ENCODE peak calls at places on chromosomes 7 and 10, in four cellular contexts. One of them, this sample, is unnamed.

GRCh38 chr10:91410638-91411367 is 659 bp downstream of the HECTD2 start:
- DNase-seq in thoracic aorta: no peak
- DNase-seq in endodermal cell: no peak
- DNase-seq in CD8-positive, alpha-beta T cell: no peak
- DNase-seq in this sample: no peak

GRCh38 chr10:101467286-101467770 is 113.4 kb downstream of the BTRC start:
- DNase-seq in thoracic aorta: no peak
- DNase-seq in endodermal cell: peak
- DNase-seq in CD8-positive, alpha-beta T cell: no peak
- DNase-seq in this sample: no peak

GRCh38 chr10:7819126-7819470 is 793 bp downstream of the TAF3 start:
- DNase-seq in thoracic aorta: no peak
- DNase-seq in endodermal cell: peak
- DNase-seq in CD8-positive, alpha-beta T cell: no peak
- DNase-seq in this sample: peak

GRCh38 chr10:33337335-33337854 is 2.9 kb upstream of the NRP1 start:
- DNase-seq in thoracic aorta: no peak
- DNase-seq in endodermal cell: peak
- DNase-seq in CD8-positive, alpha-beta T cell: no peak
- DNase-seq in this sample: peak

GRCh38 chr7:2627258-2628136 is 4.3 kb upstream of the TTYH3 start:
- DNase-seq in thoracic aorta: no peak
- DNase-seq in endodermal cell: no peak
- DNase-seq in CD8-positive, alpha-beta T cell: no peak
- DNase-seq in this sample: no peak

GRCh38 chr7:280461-280860 is 9.5 kb upstream of the FOXL3 start:
- DNase-seq in thoracic aorta: no peak
- DNase-seq in endodermal cell: no peak
- DNase-seq in CD8-positive, alpha-beta T cell: no peak
- DNase-seq in this sample: no peak

GRCh38 chr7:141275350-141275749 is 201.5 kb downstream of the TMEM178B start:
- DNase-seq in thoracic aorta: no peak
- DNase-seq in endodermal cell: peak
- DNase-seq in CD8-positive, alpha-beta T cell: no peak
- DNase-seq in this sample: no peak

GRCh38 chr7:127880454-127880853 is 150.8 kb downstream of the LRRC4 start:
- DNase-seq in thoracic aorta: no peak
- DNase-seq in endodermal cell: no peak
- DNase-seq in CD8-positive, alpha-beta T cell: no peak
- DNase-seq in this sample: no peak

GRCh38 chr7:74483402-74484336 is 30.0 kb downstream of the GTF2IRD1 start:
- DNase-seq in thoracic aorta: no peak
- DNase-seq in endodermal cell: no peak
- DNase-seq in CD8-positive, alpha-beta T cell: no peak
- DNase-seq in this sample: no peak

GRCh38 chr7:41097501-41097900 is 605.4 kb downstream of the INHBA start:
- DNase-seq in thoracic aorta: no peak
- DNase-seq in endodermal cell: no peak
- DNase-seq in CD8-positive, alpha-beta T cell: no peak
- DNase-seq in this sample: no peak

GRCh38 chr7:30312186-30312585 is 27.8 kb downstream of the ZNRF2 start:
- DNase-seq in thoracic aorta: no peak
- DNase-seq in endodermal cell: no peak
- DNase-seq in CD8-positive, alpha-beta T cell: no peak
- DNase-seq in this sample: no peak

GRCh38 chr10:62233494-62234283 is 35.0 kb downstream of the RTKN2 start:
- DNase-seq in thoracic aorta: no peak
- DNase-seq in endodermal cell: no peak
- DNase-seq in CD8-positive, alpha-beta T cell: no peak
- DNase-seq in this sample: no peak

GRCh38 chr10:130378556-130379400 is 242.6 kb downstream of the GLRX3 start:
- DNase-seq in thoracic aorta: no peak
- DNase-seq in endodermal cell: peak
- DNase-seq in CD8-positive, alpha-beta T cell: no peak
- DNase-seq in this sample: no peak
- TF ChIP-seq CTCF in thoracic aorta: no peak
- TF ChIP-seq CTCF in endodermal cell: peak
- TF ChIP-seq CTCF in CD8-positive, alpha-beta T cell: no peak
- TF ChIP-seq CTCF in this sample: peak

GRCh38 chr10:46787321-46787615 is 124.0 kb upstream of the PTPN20 start:
- DNase-seq in thoracic aorta: no peak
- DNase-seq in endodermal cell: no peak
- DNase-seq in CD8-positive, alpha-beta T cell: peak
- DNase-seq in this sample: no peak
- TF ChIP-seq CTCF in thoracic aorta: no peak
- TF ChIP-seq CTCF in endodermal cell: no peak
- TF ChIP-seq CTCF in CD8-positive, alpha-beta T cell: no peak
- TF ChIP-seq CTCF in this sample: no peak

DNA sequence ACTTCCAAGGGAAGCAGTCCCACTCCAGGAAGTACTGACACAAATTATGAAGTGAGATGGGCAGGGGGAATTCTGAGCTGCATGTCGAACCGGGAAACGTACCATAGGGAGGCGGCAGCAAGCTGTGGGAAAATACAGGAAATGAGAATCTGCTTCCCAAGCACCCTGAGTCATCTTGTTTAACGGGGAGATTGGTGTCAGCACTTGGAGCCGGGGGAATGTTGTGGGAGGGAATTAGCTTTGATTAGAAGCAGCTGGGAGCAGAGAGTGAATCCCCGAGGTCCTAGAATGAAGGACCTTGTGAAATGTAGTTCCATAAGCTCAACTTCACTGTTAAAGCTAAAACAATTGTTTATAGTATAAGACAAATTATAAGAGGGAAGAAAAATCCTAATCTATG is 141.4 kb upstream of the PRKCQ start:
- DNase-seq in thoracic aorta: no peak
- DNase-seq in endodermal cell: no peak
- DNase-seq in CD8-positive, alpha-beta T cell: no peak
- DNase-seq in this sample: no peak
- TF ChIP-seq CTCF in thoracic aorta: no peak
- TF ChIP-seq CTCF in endodermal cell: no peak
- TF ChIP-seq CTCF in CD8-positive, alpha-beta T cell: no peak
- TF ChIP-seq CTCF in this sample: no peak

DNA sequence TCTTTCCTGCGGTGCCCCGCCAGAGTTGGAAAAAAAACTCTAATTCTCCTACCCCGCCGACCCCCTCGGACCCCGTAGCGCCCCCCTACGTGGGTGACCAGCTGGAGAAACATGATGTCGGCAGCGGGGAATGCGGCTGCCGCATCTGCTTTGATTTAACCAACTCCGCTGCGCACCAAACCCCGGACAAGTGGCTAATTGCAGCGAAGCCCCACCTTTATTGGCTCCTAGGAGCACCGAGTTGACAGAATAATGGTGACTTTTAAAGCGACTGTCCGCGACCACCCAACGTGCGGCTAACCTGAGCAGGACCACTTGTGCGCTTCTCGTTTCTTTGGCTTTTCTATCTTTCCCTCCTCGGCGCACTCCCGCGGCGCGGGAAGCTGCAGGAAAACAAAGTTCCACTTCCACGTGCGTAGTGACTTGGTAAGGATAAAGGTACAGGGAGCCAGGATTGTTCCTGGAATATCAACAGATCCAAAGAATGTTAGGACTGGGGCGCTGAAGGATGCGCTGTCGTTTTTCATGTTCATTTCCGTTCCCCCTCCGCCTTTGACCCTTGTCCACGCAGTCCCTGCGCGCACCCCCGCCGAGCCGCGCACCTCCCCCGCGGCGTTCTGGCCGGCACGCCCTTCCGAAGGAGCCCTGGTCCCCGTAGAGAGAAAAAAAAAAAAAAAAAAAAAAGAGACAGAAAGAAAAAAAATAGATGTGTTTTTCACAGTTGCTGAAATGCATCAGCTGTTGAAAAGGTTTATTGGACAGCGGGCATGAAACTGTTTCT is 1.4 kb downstream of the WNT16 start:
- DNase-seq in thoracic aorta: no peak
- DNase-seq in endodermal cell: peak
- DNase-seq in CD8-positive, alpha-beta T cell: no peak
- DNase-seq in this sample: peak
- TF ChIP-seq CTCF in thoracic aorta: no peak
- TF ChIP-seq CTCF in endodermal cell: no peak
- TF ChIP-seq CTCF in CD8-positive, alpha-beta T cell: no peak
- TF ChIP-seq CTCF in this sample: no peak

DNA sequence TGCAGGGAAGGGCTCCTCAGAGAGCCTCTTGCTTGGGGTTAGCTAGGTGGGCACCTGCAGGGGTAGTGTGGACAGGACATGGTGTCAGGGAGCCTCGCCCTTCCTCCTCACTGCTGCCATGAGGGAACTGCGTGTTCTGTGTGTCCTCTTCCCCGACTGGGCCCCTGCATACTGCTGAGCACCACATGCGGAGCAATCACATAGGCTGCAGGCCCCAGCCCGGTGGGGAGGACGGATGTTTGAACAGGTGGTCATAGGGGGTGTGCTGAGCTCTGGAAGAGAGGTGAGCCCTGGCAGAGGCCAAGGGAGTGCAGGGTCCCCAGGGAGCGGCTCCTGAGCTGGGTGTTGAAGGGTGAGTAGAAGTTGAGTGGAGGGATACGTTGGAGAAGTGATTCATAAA is 48.3 kb upstream of the ZMIZ2 start:
- DNase-seq in thoracic aorta: no peak
- DNase-seq in endodermal cell: no peak
- DNase-seq in CD8-positive, alpha-beta T cell: no peak
- DNase-seq in this sample: no peak
- TF ChIP-seq CTCF in thoracic aorta: no peak
- TF ChIP-seq CTCF in endodermal cell: no peak
- TF ChIP-seq CTCF in CD8-positive, alpha-beta T cell: no peak
- TF ChIP-seq CTCF in this sample: no peak

DNA sequence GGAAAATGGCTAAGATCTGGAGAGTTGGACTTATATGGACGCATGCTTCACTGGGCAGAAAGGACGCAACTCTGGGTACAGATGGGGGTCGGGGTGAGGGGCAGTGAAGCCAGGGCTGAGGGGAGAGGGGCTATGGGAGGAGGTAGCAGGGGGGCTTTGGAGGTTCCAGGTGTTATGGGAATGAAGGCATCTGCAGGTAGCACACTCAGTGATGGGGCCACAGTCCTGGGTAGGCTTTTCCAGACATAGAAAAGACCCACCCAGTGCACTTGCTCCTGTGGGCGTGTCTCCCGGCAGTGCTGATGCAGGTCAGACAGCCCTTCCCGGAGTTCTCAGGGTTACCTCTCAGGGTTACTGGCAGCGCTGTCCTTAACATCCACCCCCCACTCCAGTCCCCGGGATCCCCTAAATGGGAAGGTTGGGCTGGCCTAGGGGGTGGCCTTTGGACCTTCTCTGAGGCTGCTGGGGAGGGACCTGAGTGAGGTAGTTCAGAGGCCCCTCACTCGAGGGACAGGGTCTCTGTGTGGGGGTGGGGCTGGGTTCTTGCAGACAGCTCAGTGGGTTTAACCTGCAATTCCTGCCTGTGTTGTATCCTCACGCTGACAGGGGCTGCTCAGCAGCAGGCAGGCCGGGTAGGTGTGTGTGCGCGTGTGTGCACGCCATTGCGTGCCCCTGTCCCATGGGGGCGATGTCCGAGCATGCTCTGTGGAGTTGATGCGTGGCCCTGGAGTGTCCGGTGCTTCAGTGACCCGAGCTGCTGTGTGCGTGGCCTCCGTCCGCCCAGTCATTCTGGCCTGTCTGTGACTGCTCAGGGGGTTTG is 6.2 kb downstream of the ZYX start:
- DNase-seq in thoracic aorta: no peak
- DNase-seq in endodermal cell: peak
- DNase-seq in CD8-positive, alpha-beta T cell: peak
- DNase-seq in this sample: no peak
- TF ChIP-seq CTCF in thoracic aorta: no peak
- TF ChIP-seq CTCF in endodermal cell: peak
- TF ChIP-seq CTCF in CD8-positive, alpha-beta T cell: no peak
- TF ChIP-seq CTCF in this sample: no peak

GRCh38 chr10:97903128-97904025 is 53.7 kb downstream of the GOLGA7B start:
- DNase-seq in thoracic aorta: no peak
- DNase-seq in endodermal cell: no peak
- DNase-seq in CD8-positive, alpha-beta T cell: no peak
- DNase-seq in this sample: no peak
- TF ChIP-seq CTCF in thoracic aorta: no peak
- TF ChIP-seq CTCF in endodermal cell: peak
- TF ChIP-seq CTCF in CD8-positive, alpha-beta T cell: no peak
- TF ChIP-seq CTCF in this sample: no peak

GRCh38 chr10:88858493-88858892 is 6.8 kb upstream of the ANKRD22 start:
- DNase-seq in thoracic aorta: no peak
- DNase-seq in endodermal cell: no peak
- DNase-seq in CD8-positive, alpha-beta T cell: no peak
- DNase-seq in this sample: no peak
- TF ChIP-seq CTCF in thoracic aorta: no peak
- TF ChIP-seq CTCF in endodermal cell: no peak
- TF ChIP-seq CTCF in CD8-positive, alpha-beta T cell: no peak
- TF ChIP-seq CTCF in this sample: no peak